ENCODE peak calls at places on chromosomes 16 and 17, in eight cellular contexts. H is endothelial cell; N is astrocyte of the spinal cord; F is HEK293T; T is CD8-positive, alpha-beta memory T cell; A is GM12865; X is hepatic stellate cell; Q is 8988T. C is an unnamed sample.

GRCh38 chr16:53566568-53566967 is 63.6 kb upstream of the AKTIP start:
- DNase-seq in H (no peak), N (no peak), F (no peak), T (no peak), A (no peak), X (no peak), Q (no peak), C (no peak)

GRCh38 chr16:78729687-78730086 is 630.2 kb downstream of the WWOX start:
- DNase-seq in H (no peak), N (no peak), F (no peak), T (no peak), A (peak), X (no peak), Q (no peak), C (no peak)

GRCh38 chr16:1287982-1288670 is 21.3 kb upstream of the UBE2I start:
- DNase-seq in H (no peak), N (no peak), F (no peak), T (no peak), A (no peak), X (no peak), Q (peak), C (no peak)

GRCh38 chr16:88430524-88431446 is 22.3 kb upstream of the ZFPM1 start:
- DNase-seq in H (peak), N (peak), F (no peak), T (peak), A (peak), X (no peak), Q (no peak), C (peak)

GRCh38 chr16:67287960-67288359 is 8.6 kb downstream of the PLEKHG4 start:
- DNase-seq in H (no peak), N (no peak), F (no peak), T (no peak), A (no peak), X (no peak), Q (no peak), C (no peak)

GRCh38 chr17:60506312-60506711 is 19.7 kb downstream of the APPBP2 start:
- DNase-seq in H (no peak), N (peak), F (no peak), T (no peak), A (no peak), X (peak), Q (no peak), C (peak)

GRCh38 chr17:56910509-56911235 is 3.2 kb downstream of the TRIM25 start:
- DNase-seq in H (no peak), N (no peak), F (no peak), T (no peak), A (no peak), X (no peak), Q (no peak), C (no peak)

GRCh38 chr17:67506966-67507365 is 129.9 kb downstream of the PITPNC1 start:
- DNase-seq in H (no peak), N (peak), F (no peak), T (no peak), A (no peak), X (peak), Q (no peak), C (no peak)

GRCh38 chr17:35786941-35787432 is 8.5 kb downstream of the MMP28 start:
- DNase-seq in H (no peak), N (no peak), F (no peak), T (no peak), A (no peak), X (peak), Q (no peak), C (no peak)